ENCODE peak calls at places on chromosomes 16 and 17, in nine cellular contexts. Y is testis; G is heart left ventricle; L is AG10803; Q is A549; E is epithelial cell of proximal tubule; N is CD8-positive, alpha-beta T cell; T is bronchial epithelial cell; C is heart right ventricle. O is an unnamed sample.

GRCh38 chr17:66548659-66549311 is 246.4 kb downstream of the PRKCA start:
- DNase-seq in Y (no peak), G (no peak), L (peak; percentile 59), Q (no peak), E (no peak), N (no peak), T (no peak), C (no peak), O (no peak)

GRCh38 chr17:38464723-38465419 is 36.6 kb downstream of the ARHGAP23 start:
- DNase-seq in Y (peak; percentile 91), G (peak; percentile 93), L (peak; percentile 96), Q (peak; percentile 81), E (no peak), N (no peak), T (peak; percentile 78), C (peak; percentile 91), O (peak; percentile 93)

GRCh38 chr16:20839504-20839903 is 33.2 kb downstream of the REXO5 start:
- DNase-seq in Y (no peak), G (no peak), L (no peak), Q (no peak), E (no peak), N (no peak), T (no peak), C (no peak), O (no peak)

GRCh38 chr17:10824874-10825273 is 13.0 kb downstream of the PIRT start:
- DNase-seq in Y (no peak), G (no peak), L (no peak), Q (no peak), E (no peak), N (no peak), T (no peak), C (no peak), O (no peak)

GRCh38 chr16:50021509-50021908 is 3.5 kb upstream of the CNEP1R1 start:
- DNase-seq in Y (peak; percentile 47), G (no peak), L (peak; percentile 6), Q (peak; percentile 20), E (no peak), N (no peak), T (no peak), C (no peak), O (peak; percentile 33)

GRCh38 chr17:43570518-43570928 is 24.4 kb upstream of the ETV4 start:
- DNase-seq in Y (no peak), G (no peak), L (peak; percentile 68), Q (peak; percentile 43), E (no peak), N (no peak), T (peak; percentile 90), C (no peak), O (no peak)

GRCh38 chr17:75822119-75822799 is 21.9 kb downstream of the UNC13D start:
- DNase-seq in Y (peak; percentile 38), G (no peak), L (no peak), Q (no peak), E (no peak), N (peak; percentile 67), T (no peak), C (no peak), O (no peak)

GRCh38 chr17:55758171-55758570 is 7.3 kb downstream of the PCTP start:
- DNase-seq in Y (peak; percentile 31), G (no peak), L (no peak), Q (no peak), E (no peak), N (no peak), T (no peak), C (no peak), O (no peak)

DNA sequence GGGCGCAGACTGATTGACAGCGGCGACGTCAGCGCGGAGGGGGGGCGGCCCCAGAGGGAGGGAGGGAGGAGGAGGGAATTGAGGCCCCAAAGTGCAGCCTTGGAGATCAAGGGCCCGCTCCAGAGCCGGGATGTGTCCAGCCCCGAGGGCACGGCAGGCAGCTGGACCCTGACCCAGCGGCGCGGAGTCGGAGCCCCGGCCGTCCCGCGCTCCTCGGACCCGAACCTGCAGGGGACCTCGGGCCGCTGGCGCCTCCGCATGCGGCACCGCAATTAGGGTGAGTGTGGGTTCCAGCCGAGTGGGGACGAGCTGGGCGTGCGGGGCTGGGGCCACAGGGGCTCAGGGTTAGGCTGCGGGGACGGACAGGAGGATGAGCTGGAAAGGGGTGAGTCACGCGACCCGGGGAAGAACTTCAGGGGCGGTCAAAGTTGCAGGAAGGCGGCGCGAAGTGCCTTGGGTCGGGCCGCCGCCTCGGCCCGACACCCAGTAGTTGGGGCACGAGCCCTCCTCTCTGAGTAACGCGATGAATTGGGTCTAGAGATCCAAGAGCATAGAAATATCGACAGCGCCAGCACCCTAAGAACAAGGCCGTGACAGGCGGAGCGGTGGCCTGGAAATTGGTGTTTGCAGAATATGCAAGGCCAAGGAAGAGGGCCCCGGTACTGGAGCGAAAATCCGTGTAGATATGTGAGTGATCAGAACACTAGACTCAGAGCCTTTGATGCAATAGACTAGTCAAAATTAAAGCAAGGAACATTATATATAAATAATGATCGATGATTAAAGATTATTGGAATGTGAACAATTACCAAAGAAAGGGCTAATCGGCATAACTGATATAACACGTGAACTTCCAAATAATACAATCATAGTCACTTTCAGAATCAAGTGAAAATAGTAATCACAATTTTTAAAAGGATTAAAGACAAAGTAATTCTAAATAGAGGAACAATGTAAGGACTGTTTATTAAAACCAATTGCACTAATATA is at the start of gene TBX4:
- DNase-seq in Y (no peak), G (no peak), L (no peak), Q (no peak), E (no peak), N (no peak), T (no peak), C (no peak), O (no peak)
- H3K4me3 ChIP-seq in Y (peak within 1 kb of the TSS; percentile 12), G (peak within 1 kb of the TSS; percentile 44), L (peak within 1 kb of the TSS; percentile 36), Q (no peak within 1 kb of the TSS), E (peak within 1 kb of the TSS; percentile 18), N (peak within 1 kb of the TSS; percentile 30), T (no peak within 1 kb of the TSS), C (peak within 1 kb of the TSS; percentile 30), O (no peak within 1 kb of the TSS)

GRCh38 chr16:4412854-4413253 is 3.5 kb downstream of the CORO7 start:
- DNase-seq in Y (no peak), G (no peak), L (no peak), Q (no peak), E (no peak), N (no peak), T (no peak), C (no peak), O (no peak)

GRCh38 chr16:4416200-4417032 is at the start of gene CORO7:
- DNase-seq in Y (peak; percentile 97), G (peak; percentile 98), L (peak; percentile 83), Q (peak; percentile 89), E (no peak), N (peak; percentile 99), T (peak; percentile 70), C (peak; percentile 97), O (peak; percentile 80)

GRCh38 chr16:4414187-4414909 is 2.0 kb downstream of the CORO7 start:
- DNase-seq in Y (no peak), G (no peak), L (no peak), Q (no peak), E (no peak), N (peak; percentile 80), T (peak; percentile 47), C (no peak), O (no peak)

GRCh38 chr16:4412159-4412558 is 4.2 kb downstream of the CORO7 start:
- DNase-seq in Y (no peak), G (no peak), L (no peak), Q (no peak), E (no peak), N (no peak), T (no peak), C (no peak), O (no peak)

GRCh38 chr16:4415538-4416199 is 727 bp downstream of the CORO7 start:
- DNase-seq in Y (peak; percentile 53), G (peak; percentile 51), L (no peak), Q (no peak), E (no peak), N (peak; percentile 76), T (no peak), C (no peak), O (no peak)
- TF ChIP-seq CTCF in Y (no peak), G (no peak), L (peak; percentile 0), Q (no peak), E (no peak), N (no peak), T (no peak), C (no peak), O (peak; percentile 3)

GRCh38 chr17:50540485-50541401 is 6.2 kb upstream of the SPATA20 start:
- DNase-seq in Y (no peak), G (no peak), L (no peak), Q (no peak), E (no peak), N (no peak), T (no peak), C (no peak), O (no peak)

GRCh38 chr17:50545306-50545705 is 1.7 kb upstream of the SPATA20 start:
- DNase-seq in Y (no peak), G (no peak), L (no peak), Q (no peak), E (no peak), N (no peak), T (no peak), C (no peak), O (no peak)

GRCh38 chr17:50541402-50541915 is 5.5 kb upstream of the SPATA20 start:
- DNase-seq in Y (peak; percentile 20), G (no peak), L (no peak), Q (no peak), E (no peak), N (no peak), T (no peak), C (no peak), O (no peak)

GRCh38 chr17:50541916-50542688 is 4.9 kb upstream of the SPATA20 start:
- DNase-seq in Y (peak; percentile 90), G (peak; percentile 88), L (peak; percentile 67), Q (peak; percentile 80), E (no peak), N (peak; percentile 89), T (peak; percentile 48), C (peak; percentile 84), O (peak; percentile 69)

GRCh38 chr17:50542795-50543774 is 3.9 kb upstream of the SPATA20 start:
- DNase-seq in Y (no peak), G (no peak), L (no peak), Q (peak; percentile 82), E (no peak), N (no peak), T (peak; percentile 59), C (no peak), O (no peak)
- H3K4me3 ChIP-seq in Y (no peak overlapping the region), G (no peak overlapping the region), L (no peak overlapping the region), Q (peak overlapping the region; percentile 51), E (no peak overlapping the region), N (no peak overlapping the region), T (no peak overlapping the region), C (no peak overlapping the region), O (no peak overlapping the region)

GRCh38 chr16:69085032-69085695 is 20.3 kb upstream of the HAS3 start:
- DNase-seq in Y (no peak), G (no peak), L (no peak), Q (no peak), E (no peak), N (no peak), T (no peak), C (no peak), O (no peak)

GRCh38 chr16:69088684-69089083 is 16.8 kb upstream of the HAS3 start:
- DNase-seq in Y (no peak), G (no peak), L (no peak), Q (no peak), E (no peak), N (no peak), T (no peak), C (no peak), O (no peak)

GRCh38 chr16:69087161-69087581 is 18.3 kb upstream of the HAS3 start:
- DNase-seq in Y (no peak), G (no peak), L (no peak), Q (no peak), E (no peak), N (no peak), T (no peak), C (no peak), O (no peak)

GRCh38 chr16:69093974-69094373 is 11.5 kb upstream of the HAS3 start:
- DNase-seq in Y (no peak), G (no peak), L (no peak), Q (no peak), E (no peak), N (no peak), T (no peak), C (no peak), O (no peak)

GRCh38 chr16:69089091-69089912 is 16.2 kb upstream of the HAS3 start:
- DNase-seq in Y (peak; percentile 50), G (no peak), L (no peak), Q (peak; percentile 35), E (no peak), N (no peak), T (peak; percentile 74), C (no peak), O (no peak)
- TF ChIP-seq CTCF in Y (no peak), G (no peak), L (no peak), Q (no peak), E (no peak), N (no peak), T (peak; percentile 13), C (no peak), O (no peak)